ENCODE peak calls at places on chromosomes 12 and 14, in five cellular contexts. Y, M, F, N and U are unnamed samples.

GRCh38 chr12:41795066-41795465 is 349.6 kb downstream of the GXYLT1 start:
- DNase-seq in Y (no peak), M (no peak), F (no peak), N (no peak), U (no peak)

GRCh38 chr12:120584343-120585149 is 3.3 kb upstream of the POP5 start:
- DNase-seq in Y (no peak), M (peak; percentile 61), F (peak; percentile 79), N (peak; percentile 72), U (peak; percentile 91)

GRCh38 chr14:38197001-38197760 is 10.5 kb upstream of the SSTR1 start:
- DNase-seq in Y (no peak), M (no peak), F (no peak), N (peak; percentile 23), U (no peak)

GRCh38 chr14:25620515-25620914 is 570.6 kb upstream of the STXBP6 start:
- DNase-seq in Y (no peak), M (no peak), F (no peak), N (no peak), U (no peak)

GRCh38 chr12:31005944-31006361 is 67.7 kb upstream of the DDX11 start:
- DNase-seq in Y (no peak), M (no peak), F (no peak), N (no peak), U (no peak)

GRCh38 chr12:4134833-4135597 is 138.5 kb upstream of the CCND2 start:
- DNase-seq in Y (no peak), M (no peak), F (no peak), N (peak; percentile 97), U (peak; percentile 96)

GRCh38 chr14:100523536-100524025 is 63.6 kb downstream of the BEGAIN start:
- DNase-seq in Y (no peak), M (peak; percentile 18), F (peak; percentile 44), N (no peak), U (no peak)

GRCh38 chr14:89674906-89675305 is 257.9 kb upstream of the FOXN3 start:
- DNase-seq in Y (no peak), M (no peak), F (no peak), N (no peak), U (no peak)

GRCh38 chr12:29164477-29165163 is 15.5 kb downstream of the FAR2 start:
- DNase-seq in Y (peak; percentile 48), M (no peak), F (no peak), N (no peak), U (no peak)

GRCh38 chr12:127162902-127163301 is 1104.1 kb upstream of the TMEM132C start:
- DNase-seq in Y (peak; percentile 38), M (peak; percentile 77), F (no peak), N (no peak), U (no peak)

GRCh38 chr12:129531004-129531403 is 372.8 kb downstream of the TMEM132D start:
- DNase-seq in Y (no peak), M (no peak), F (peak; percentile 78), N (peak; percentile 8), U (peak; percentile 91)

GRCh38 chr14:68000516-68000915 is 180.9 kb downstream of the RAD51B start:
- DNase-seq in Y (no peak), M (no peak), F (no peak), N (no peak), U (no peak)

GRCh38 chr12:67382206-67382871 is 113.2 kb downstream of the CAND1 start:
- DNase-seq in Y (no peak), M (no peak), F (no peak), N (no peak), U (no peak)

GRCh38 chr14:34331728-34332623 is 130.1 kb downstream of the SPTSSA start:
- DNase-seq in Y (peak; percentile 79), M (peak; percentile 34), F (peak; percentile 94), N (peak; percentile 85), U (peak; percentile 93)

GRCh38 chr14:100889641-100890040 is 13.9 kb downstream of the RTL1 start:
- DNase-seq in Y (no peak), M (no peak), F (no peak), N (no peak), U (no peak)

GRCh38 chr12:76457010-76457409 is 102.6 kb downstream of the OSBPL8 start:
- DNase-seq in Y (no peak), M (no peak), F (no peak), N (no peak), U (no peak)

GRCh38 chr14:98894600-98894999 is 377.4 kb downstream of the BCL11B start:
- DNase-seq in Y (no peak), M (no peak), F (no peak), N (no peak), U (no peak)

GRCh38 chr12:47816646-47817271 is 2.9 kb downstream of the HDAC7 start:
- DNase-seq in Y (no peak), M (no peak), F (no peak), N (peak; percentile 37), U (peak; percentile 74)

GRCh38 chr12:76944892-76945291 is 66.1 kb upstream of the CSRP2 start:
- DNase-seq in Y (no peak), M (no peak), F (no peak), N (no peak), U (no peak)

GRCh38 chr12:8145754-8146415 is 10.9 kb upstream of the ZNF705A start:
- DNase-seq in Y (no peak), M (no peak), F (peak; percentile 23), N (peak; percentile 82), U (peak; percentile 88)

GRCh38 chr14:54902143-54902520 is 494 bp downstream of the GCH1 start:
- DNase-seq in Y (no peak), M (peak; percentile 87), F (peak; percentile 79), N (peak; percentile 92), U (peak; percentile 91)

GRCh38 chr14:45249847-45250575 is 3.0 kb downstream of the MIS18BP1 start:
- DNase-seq in Y (peak; percentile 54), M (no peak), F (no peak), N (no peak), U (no peak)

GRCh38 chr14:91352101-91352500 is 65.5 kb downstream of the CCDC88C start:
- DNase-seq in Y (no peak), M (no peak), F (no peak), N (peak; percentile 58), U (peak; percentile 59)

GRCh38 chr12:102197789-102198188 is at the start of gene PMCH:
- DNase-seq in Y (peak; percentile 12), M (no peak), F (no peak), N (no peak), U (no peak)

GRCh38 chr14:64572721-64573508 is 23.2 kb downstream of the PPP1R36 start:
- DNase-seq in Y (no peak), M (no peak), F (no peak), N (peak; percentile 78), U (no peak)

GRCh38 chr14:104794641-104795467 is 694 bp downstream of the AKT1 start:
- DNase-seq in Y (no peak), M (peak; percentile 34), F (peak; percentile 58), N (peak; percentile 56), U (peak; percentile 76)

GRCh38 chr14:104792945-104793702 is 2.4 kb downstream of the AKT1 start:
- DNase-seq in Y (no peak), M (peak; percentile 22), F (no peak), N (peak; percentile 64), U (peak; percentile 85)

GRCh38 chr14:104794099-104794498 is 1.4 kb downstream of the AKT1 start:
- DNase-seq in Y (no peak), M (peak; percentile 44), F (peak; percentile 77), N (no peak), U (peak; percentile 85)

GRCh38 chr14:104792101-104792884 is 3.3 kb downstream of the AKT1 start:
- DNase-seq in Y (no peak), M (peak; percentile 41), F (no peak), N (no peak), U (no peak)

GRCh38 chr14:104793703-104793959 is 1.9 kb downstream of the AKT1 start:
- DNase-seq in Y (no peak), M (peak; percentile 19), F (no peak), N (no peak), U (no peak)
- H3K4me3 ChIP-seq in Y (peak overlapping the region; percentile 63), M (no peak overlapping the region), F (peak overlapping the region; percentile 62), N (peak overlapping the region; percentile 74), U (peak overlapping the region; percentile 87)

GRCh38 chr12:54588892-54589291 is 433 bp upstream of the PPP1R1A start:
- DNase-seq in Y (no peak), M (no peak), F (no peak), N (no peak), U (no peak)

GRCh38 chr12:54585243-54585642 is 3.2 kb downstream of the PPP1R1A start:
- DNase-seq in Y (no peak), M (no peak), F (no peak), N (no peak), U (no peak)

GRCh38 chr12:54588110-54588831 is at the start of gene PPP1R1A:
- DNase-seq in Y (no peak), M (no peak), F (no peak), N (peak; percentile 75), U (peak; percentile 91)

GRCh38 chr12:54587315-54587821 is 1.1 kb downstream of the PPP1R1A start:
- DNase-seq in Y (no peak), M (no peak), F (no peak), N (no peak), U (peak; percentile 68)

GRCh38 chr12:54586620-54587019 is 1.8 kb downstream of the PPP1R1A start:
- DNase-seq in Y (no peak), M (no peak), F (no peak), N (no peak), U (no peak)
- H3K4me3 ChIP-seq in Y (no peak overlapping the region), M (no peak overlapping the region), F (no peak overlapping the region), N (no peak overlapping the region), U (no peak overlapping the region)

DNA sequence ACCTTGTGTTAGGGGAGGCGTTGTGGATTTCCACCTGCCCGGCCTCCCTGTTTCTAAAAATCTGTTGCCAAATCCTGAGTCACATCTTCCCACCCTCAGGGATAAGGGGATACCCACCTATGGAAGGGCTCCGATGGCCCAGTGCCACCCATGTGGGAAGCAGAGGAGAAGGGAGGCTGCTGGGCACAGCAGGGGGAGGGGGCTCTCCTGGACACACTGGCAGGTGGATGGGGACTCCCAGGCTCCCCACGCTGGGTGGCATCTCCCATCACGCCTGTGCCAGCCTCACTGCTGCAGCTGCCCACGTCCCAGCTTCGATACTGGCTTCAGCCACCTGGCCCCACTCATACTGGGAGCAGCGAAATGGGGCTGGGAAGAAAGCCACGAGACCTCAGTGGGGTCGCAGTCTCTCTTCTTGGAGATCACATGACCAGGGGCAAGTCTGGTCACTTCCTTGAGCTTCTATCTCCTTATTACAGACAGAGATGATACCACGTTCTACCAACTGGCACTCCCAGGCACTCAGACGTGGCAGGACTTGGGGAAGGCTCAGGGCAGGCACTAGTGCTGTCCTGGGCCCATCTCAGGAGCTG is 72.3 kb downstream of the PITPNM2 start:
- DNase-seq in Y (no peak), M (no peak), F (no peak), N (no peak), U (no peak)
- H3K4me3 ChIP-seq in Y (no peak overlapping the region), M (no peak overlapping the region), F (no peak overlapping the region), N (no peak overlapping the region), U (no peak overlapping the region)

DNA sequence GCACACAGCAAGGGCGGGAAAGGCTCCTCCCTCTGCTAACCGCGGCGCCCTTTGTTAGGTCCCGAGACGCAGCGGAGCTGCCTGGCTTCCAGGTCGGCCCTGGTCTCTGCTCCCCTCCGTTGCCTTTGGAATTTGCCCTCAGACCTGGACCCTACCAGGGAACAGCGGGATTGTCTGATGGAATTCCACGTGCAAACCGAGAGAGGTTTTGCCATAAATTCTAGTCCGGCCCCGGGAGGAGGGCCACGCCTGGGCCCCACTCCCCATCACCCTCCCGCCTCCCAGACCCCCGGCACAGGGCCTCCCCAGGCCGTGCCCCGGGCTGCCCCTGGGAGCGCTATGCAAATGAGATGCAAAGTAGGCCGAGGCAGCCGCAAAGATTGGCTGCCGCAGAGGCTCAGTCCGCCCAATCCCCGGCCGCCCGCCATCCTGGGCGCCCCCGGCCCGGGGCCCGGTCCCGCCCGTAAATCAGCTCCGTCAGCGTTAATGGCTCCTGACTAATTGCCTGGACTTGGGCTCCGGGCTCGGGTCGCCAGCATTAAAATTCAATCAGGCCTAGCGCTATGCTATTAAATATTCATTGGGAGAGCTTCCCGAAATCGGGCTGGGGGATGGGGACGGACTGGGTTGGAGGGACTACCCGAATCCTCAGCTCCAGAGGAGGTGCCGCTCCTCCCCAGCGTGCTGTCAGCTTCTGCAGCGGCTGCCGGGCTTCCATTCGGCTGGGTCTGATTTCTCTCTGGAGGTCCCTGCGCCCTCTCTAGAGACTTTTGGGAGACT is 15.6 kb upstream of the FIGNL2 start:
- DNase-seq in Y (no peak), M (no peak), F (no peak), N (peak; percentile 94), U (peak; percentile 97)
- H3K4me3 ChIP-seq in Y (no peak overlapping the region), M (no peak overlapping the region), F (peak overlapping the region; percentile 28), N (peak overlapping the region; percentile 67), U (peak overlapping the region; percentile 83)